ENCODE peak calls at places on chromosomes 5 and 9, in nine cellular contexts. Y is Karpas-422; A is glomerular endothelial cell; U is cardiac septum; O is activated CD4-positive, alpha-beta T cell treated with anti-CD3 and anti-CD28 coated beads, Interleukin-2, amount 50 U/mL, for 48 hours; J is COR-L47; B is B cell; P is C1 segment of cervical spinal cord; L is DMS53. W is an unnamed sample.

GRCh38 chr9:122402403-122403268 is 31.8 kb downstream of the PTGS1 start:
- DNase-seq in Y (no peak), A (peak), U (no peak), O (peak), J (no peak), B (no peak), P (no peak), L (peak), W (peak)

GRCh38 chr9:70043689-70044449 is at the start of gene MAMDC2:
- DNase-seq in Y (no peak), A (no peak), U (no peak), O (no peak), J (no peak), B (no peak), P (peak), L (peak), W (no peak)

GRCh38 chr5:16877267-16877935 is 58.7 kb downstream of the MYO10 start:
- DNase-seq in Y (no peak), A (no peak), U (no peak), O (no peak), J (no peak), B (no peak), P (no peak), L (no peak), W (no peak)

GRCh38 chr5:53133020-53133419 is 23.5 kb upstream of the MOCS2 start:
- DNase-seq in Y (no peak), A (no peak), U (no peak), O (no peak), J (no peak), B (no peak), P (no peak), L (no peak), W (no peak)

GRCh38 chr5:87300744-87301143 is 33.1 kb downstream of the RASA1 start:
- DNase-seq in Y (no peak), A (peak), U (no peak), O (peak), J (no peak), B (no peak), P (no peak), L (peak), W (peak)

GRCh38 chr9:93126151-93126781 is 7.8 kb downstream of the NINJ1 start:
- DNase-seq in Y (no peak), A (no peak), U (peak), O (no peak), J (no peak), B (no peak), P (no peak), L (no peak), W (no peak)

GRCh38 chr5:142896325-142897007 is 126.3 kb downstream of the ARHGAP26 start:
- DNase-seq in Y (no peak), A (no peak), U (no peak), O (no peak), J (no peak), B (no peak), P (no peak), L (peak), W (no peak)

GRCh38 chr9:121646992-121647391 is 4.4 kb upstream of the DAB2IP start:
- DNase-seq in Y (peak), A (no peak), U (no peak), O (no peak), J (no peak), B (no peak), P (no peak), L (no peak), W (no peak)

GRCh38 chr5:16225927-16226326 is 46.3 kb upstream of the MARCHF11 start:
- DNase-seq in Y (no peak), A (no peak), U (no peak), O (no peak), J (no peak), B (no peak), P (no peak), L (no peak), W (no peak)

GRCh38 chr5:112960861-112961504 is 15.6 kb upstream of the DCP2 start:
- DNase-seq in Y (no peak), A (no peak), U (no peak), O (no peak), J (no peak), B (no peak), P (no peak), L (peak), W (no peak)

W was measured in activated naive CD8-positive, alpha-beta T cell treated with anti-CD3 and anti-CD28 coated beads, Interleukin-2, amount 50 U/mL, for 24 hours.